ENCODE peak calls at places on chromosomes 5 and 9, in ten cellular contexts. E is cardiac muscle cell, D is iPS DF 6.9, J is mammary epithelial cell, Q is pancreas, W is HCT116, S is adipocyte, Y is WERI-Rb-1, U is fibroblast of lung, O is heart left ventricle. C is an unnamed sample. For H3K9me3, the result is how much of the 10 kb centered on the place peaks cover.

GRCh38 chr5:143284002-143284401 is 119.5 kb downstream of the NR3C1 start:
- DNase-seq in E (no peak), D (no peak), J (no peak), Q (no peak), W (no peak), S (no peak), Y (no peak), U (no peak), O (no peak), C (no peak)

GRCh38 chr9:36888551-36888950 is 145.5 kb downstream of the PAX5 start:
- DNase-seq in E (no peak), D (no peak), J (no peak), Q (no peak), W (no peak), S (no peak), Y (no peak), U (no peak), O (no peak), C (no peak)

GRCh38 chr9:93119953-93120845 is 13.9 kb downstream of the NINJ1 start:
- DNase-seq in E (no peak), D (no peak), J (peak), Q (peak), W (peak), S (peak), Y (no peak), U (peak), O (peak), C (no peak)

GRCh38 chr9:83401328-83401895 is 136.8 kb downstream of the FRMD3 start:
- DNase-seq in E (no peak), D (no peak), J (no peak), Q (no peak), W (no peak), S (no peak), Y (no peak), U (no peak), O (no peak), C (no peak)

GRCh38 chr5:138230981-138231589 is 18.0 kb upstream of the CDC23 start:
- DNase-seq in E (peak), D (no peak), J (peak), Q (peak), W (no peak), S (no peak), Y (no peak), U (no peak), O (peak), C (no peak)

GRCh38 chr5:118862596-118862995 is 125.8 kb downstream of the DTWD2 start:
- DNase-seq in E (no peak), D (no peak), J (peak), Q (no peak), W (no peak), S (no peak), Y (no peak), U (no peak), O (no peak), C (no peak)

GRCh38 chr5:146394486-146394885 is 52.6 kb upstream of the TCERG1 start:
- DNase-seq in E (no peak), D (no peak), J (no peak), Q (no peak), W (no peak), S (no peak), Y (no peak), U (no peak), O (no peak), C (no peak)

GRCh38 chr5:98105651-98106050 is 667.8 kb upstream of the RGMB start:
- DNase-seq in E (no peak), D (no peak), J (no peak), Q (no peak), W (no peak), S (no peak), Y (no peak), U (no peak), O (no peak), C (no peak)

GRCh38 chr5:45507174-45507573 is 189.0 kb downstream of the HCN1 start:
- DNase-seq in E (peak), D (no peak), J (no peak), Q (no peak), W (no peak), S (no peak), Y (peak), U (no peak), O (no peak), C (no peak)

GRCh38 chr5:178931846-178932760 is 8.9 kb upstream of the ZNF454 start:
- DNase-seq in E (no peak), D (no peak), J (no peak), Q (no peak), W (no peak), S (no peak), Y (no peak), U (no peak), O (no peak), C (no peak)
- H3K9me3 ChIP-seq in E (under half), D (under half), J (half or more), Q (under half), W (under half), S (half or more), Y (under half), U (under half), O (half or more), C (half or more)

DNA sequence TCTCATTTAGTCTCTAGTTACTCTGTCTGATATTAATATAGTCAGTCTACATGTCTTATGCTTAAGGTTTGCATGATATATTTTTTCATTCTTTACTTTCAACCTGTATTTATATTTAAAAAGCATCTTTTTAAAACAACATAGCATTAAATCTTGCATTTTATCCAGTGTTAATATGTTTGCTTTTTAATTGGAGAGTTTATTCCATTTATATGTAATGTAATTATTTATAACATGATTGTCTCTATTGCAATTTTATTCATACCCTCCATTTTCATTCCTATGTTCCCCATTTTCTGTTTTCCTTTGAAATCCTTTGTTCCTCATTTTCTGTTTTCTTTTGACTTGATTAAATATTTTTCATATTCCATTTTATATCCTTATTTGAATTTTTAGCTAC is 13.3 kb downstream of the PCDHB15 start:
- DNase-seq in E (no peak), D (no peak), J (no peak), Q (no peak), W (no peak), S (no peak), Y (no peak), U (no peak), O (no peak), C (no peak)
- H3K9me3 ChIP-seq in E (under half), D (under half), J (under half), Q (under half), W (under half), S (half or more), Y (half or more), U (under half), O (half or more), C (under half)

DNA sequence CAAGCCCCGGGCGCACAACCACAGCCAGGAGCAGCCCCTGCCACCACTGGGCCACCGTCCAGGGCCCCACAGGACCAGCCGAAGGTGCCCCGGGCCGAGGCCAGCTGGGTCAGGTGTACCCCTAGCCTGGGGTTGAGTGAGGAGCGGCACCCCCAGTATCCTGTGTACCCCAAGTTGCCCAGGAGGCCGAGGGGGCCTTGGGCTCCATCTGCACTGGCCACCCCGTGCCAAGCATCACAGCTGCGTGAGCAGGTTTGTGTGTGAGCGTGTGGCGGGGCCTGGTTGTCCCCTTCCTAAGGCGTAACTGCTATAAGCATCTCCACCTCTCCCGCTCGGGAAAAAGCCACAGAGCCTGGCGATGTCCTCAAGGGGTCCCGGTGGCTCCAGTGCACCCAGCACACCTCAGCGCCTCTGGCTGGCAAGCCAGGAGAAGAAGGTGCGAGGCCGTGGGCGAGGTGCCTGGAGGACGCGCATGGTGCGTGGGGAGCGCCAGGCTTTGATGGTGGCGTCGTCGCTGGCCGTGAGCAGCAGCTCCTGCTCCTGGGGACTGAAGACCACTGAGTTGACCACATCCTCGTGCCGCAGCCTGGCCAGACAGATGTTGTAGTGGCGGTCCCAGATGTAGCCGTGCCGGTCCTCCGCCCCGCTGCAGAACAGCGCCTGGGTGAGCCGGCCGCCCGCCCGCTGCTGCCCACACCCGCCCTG is 3.9 kb downstream of the FBXW5 start:
- DNase-seq in E (no peak), D (no peak), J (no peak), Q (no peak), W (no peak), S (no peak), Y (no peak), U (no peak), O (no peak), C (no peak)
- H3K9me3 ChIP-seq in E (under half), D (under half), J (under half), Q (under half), W (under half), S (under half), Y (under half), U (under half), O (under half), C (under half)

GRCh38 chr5:27962201-27962600 is 923.8 kb upstream of the CDH9 start:
- DNase-seq in E (no peak), D (no peak), J (peak), Q (no peak), W (no peak), S (no peak), Y (no peak), U (no peak), O (no peak), C (no peak)
- H3K9me3 ChIP-seq in E (under half), D (under half), J (under half), Q (under half), W (under half), S (under half), Y (under half), U (under half), O (under half), C (under half)

GRCh38 chr9:138024131-138024530 is 146.5 kb downstream of the CACNA1B start:
- DNase-seq in E (no peak), D (no peak), J (no peak), Q (peak), W (no peak), S (no peak), Y (no peak), U (no peak), O (no peak), C (no peak)
- H3K9me3 ChIP-seq in E (under half), D (under half), J (under half), Q (under half), W (under half), S (under half), Y (under half), U (under half), O (under half), C (under half)

GRCh38 chr5:166551384-166551783 is 1740.1 kb upstream of the WWC1 start:
- DNase-seq in E (no peak), D (no peak), J (no peak), Q (no peak), W (no peak), S (no peak), Y (no peak), U (no peak), O (no peak), C (no peak)
- H3K9me3 ChIP-seq in E (under half), D (under half), J (under half), Q (under half), W (under half), S (under half), Y (under half), U (under half), O (under half), C (under half)

GRCh38 chr9:108696156-108696555 is 159.6 kb downstream of the ACTL7B start:
- DNase-seq in E (no peak), D (no peak), J (no peak), Q (no peak), W (no peak), S (no peak), Y (no peak), U (no peak), O (no peak), C (no peak)
- H3K9me3 ChIP-seq in E (under half), D (under half), J (under half), Q (under half), W (under half), S (half or more), Y (under half), U (under half), O (under half), C (under half)

GRCh38 chr9:1098551-1098950 is 48.4 kb downstream of the DMRT2 start:
- DNase-seq in E (no peak), D (no peak), J (no peak), Q (no peak), W (no peak), S (no peak), Y (no peak), U (no peak), O (no peak), C (no peak)
- H3K9me3 ChIP-seq in E (under half), D (under half), J (under half), Q (under half), W (under half), S (under half), Y (under half), U (under half), O (under half), C (under half)

GRCh38 chr5:141422742-141423291 is 2.0 kb downstream of the PCDHGA11 start:
- DNase-seq in E (no peak), D (no peak), J (no peak), Q (no peak), W (no peak), S (no peak), Y (no peak), U (no peak), O (no peak), C (no peak)
- H3K9me3 ChIP-seq in E (under half), D (under half), J (half or more), Q (under half), W (under half), S (half or more), Y (under half), U (under half), O (half or more), C (under half)

C was measured in T-helper 17 cell.